ENCODE peak calls at places on chromosome 7, in seven cellular contexts. L is mesenchymal stem cell, C is Peyer's patch, E is transverse colon, K is HepG2, D is stomach, F is prostate gland. H is an unnamed sample.

GRCh38 chr7:46134385-46134784 is 213.3 kb upstream of the IGFBP3 start:
- DNase-seq in L (no peak), C (no peak), E (no peak), K (no peak), D (no peak), F (no peak), H (no peak)

GRCh38 chr7:110590415-110590814 is 500.5 kb upstream of the LRRN3 start:
- DNase-seq in L (no peak), C (no peak), E (no peak), K (no peak), D (no peak), F (no peak), H (no peak)

GRCh38 chr7:75819711-75820110 is 6.1 kb upstream of the CCL24 start:
- DNase-seq in L (no peak), C (no peak), E (peak; percentile 26), K (no peak), D (no peak), F (no peak), H (no peak)

GRCh38 chr7:36155811-36156361 is 2.8 kb downstream of the EEPD1 start:
- DNase-seq in L (peak; percentile 6), C (no peak), E (peak; percentile 47), K (no peak), D (peak; percentile 67), F (peak; percentile 43), H (peak; percentile 34)

GRCh38 chr7:132773527-132773956 is 197.3 kb upstream of the PLXNA4 start:
- DNase-seq in L (no peak), C (no peak), E (no peak), K (no peak), D (no peak), F (no peak), H (no peak)

GRCh38 chr7:14048889-14049288 is 59.4 kb upstream of the ETV1 start:
- DNase-seq in L (peak; percentile 1), C (no peak), E (no peak), K (no peak), D (no peak), F (no peak), H (no peak)

GRCh38 chr7:41046221-41046761 is 656.6 kb downstream of the INHBA start:
- DNase-seq in L (peak; percentile 70), C (no peak), E (no peak), K (no peak), D (no peak), F (no peak), H (no peak)

GRCh38 chr7:134645935-134646334 is 718 bp upstream of the BPGM start:
- DNase-seq in L (peak; percentile 59), C (no peak), E (no peak), K (no peak), D (no peak), F (no peak), H (peak; percentile 31)

GRCh38 chr7:35797311-35797710 is 3.5 kb upstream of the SEPTIN7 start:
- DNase-seq in L (no peak), C (no peak), E (no peak), K (no peak), D (no peak), F (no peak), H (no peak)

GRCh38 chr7:10257438-10257837 is 716.2 kb upstream of the PHF14 start:
- DNase-seq in L (no peak), C (no peak), E (no peak), K (no peak), D (no peak), F (no peak), H (no peak)

GRCh38 chr7:113890326-113891030 is 28.3 kb downstream of the PPP1R3A start:
- DNase-seq in L (no peak), C (no peak), E (no peak), K (no peak), D (no peak), F (no peak), H (no peak)

GRCh38 chr7:153638821-153639435 is 413.3 kb upstream of the DPP6 start:
- DNase-seq in L (no peak), C (no peak), E (no peak), K (no peak), D (no peak), F (no peak), H (no peak)

GRCh38 chr7:5139998-5140397 is 50.0 kb upstream of the WIPI2 start:
- DNase-seq in L (peak; percentile 5), C (no peak), E (peak; percentile 33), K (peak; percentile 32), D (peak; percentile 42), F (no peak), H (peak; percentile 21)

GRCh38 chr7:5550385-5550784 is 126.8 kb upstream of the TNRC18 start:
- DNase-seq in L (no peak), C (no peak), E (no peak), K (no peak), D (no peak), F (no peak), H (no peak)

GRCh38 chr7:51354897-51355296 is 38.3 kb upstream of the COBL start:
- DNase-seq in L (no peak), C (no peak), E (no peak), K (no peak), D (no peak), F (no peak), H (no peak)

GRCh38 chr7:28296571-28297483 is 115.5 kb upstream of the CREB5 start:
- DNase-seq in L (peak; percentile 22), C (no peak), E (peak; percentile 27), K (no peak), D (no peak), F (no peak), H (peak; percentile 57)

GRCh38 chr7:33250421-33250827 is 121.1 kb downstream of the BBS9 start:
- DNase-seq in L (peak; percentile 6), C (no peak), E (no peak), K (no peak), D (no peak), F (no peak), H (no peak)

GRCh38 chr7:80783688-80784327 is 135.0 kb downstream of the SEMA3C start:
- DNase-seq in L (no peak), C (no peak), E (no peak), K (no peak), D (no peak), F (no peak), H (no peak)

GRCh38 chr7:134212576-134213546 is 85.7 kb downstream of the LRGUK start:
- DNase-seq in L (peak; percentile 25), C (no peak), E (no peak), K (no peak), D (no peak), F (no peak), H (no peak)

GRCh38 chr7:69256634-69257081 is 341.6 kb upstream of the AUTS2 start:
- DNase-seq in L (no peak), C (peak; percentile 49), E (peak; percentile 29), K (no peak), D (peak; percentile 27), F (no peak), H (no peak)

GRCh38 chr7:86667732-86668131 is 24.0 kb downstream of the GRM3 start:
- DNase-seq in L (no peak), C (no peak), E (no peak), K (no peak), D (no peak), F (no peak), H (no peak)

GRCh38 chr7:98674881-98675280 is 57.8 kb downstream of the NPTX2 start:
- DNase-seq in L (no peak), C (no peak), E (no peak), K (no peak), D (no peak), F (no peak), H (no peak)

GRCh38 chr7:71612011-71612410 is 480.1 kb downstream of the GALNT17 start:
- DNase-seq in L (no peak), C (no peak), E (no peak), K (no peak), D (no peak), F (no peak), H (no peak)
- H3K4me1 ChIP-seq in L (no peaks in the 10 kb centered on the region), C (no peaks in the 10 kb centered on the region), E (no peaks in the 10 kb centered on the region), K (no peaks in the 10 kb centered on the region), D (peaks cover 18% of the 10 kb centered on the region), F (no peaks in the 10 kb centered on the region), H (no peaks in the 10 kb centered on the region)

GRCh38 chr7:92682324-92682723 is 92.1 kb upstream of the FAM133B start:
- DNase-seq in L (no peak), C (no peak), E (peak; percentile 30), K (peak; percentile 41), D (no peak), F (no peak), H (no peak)

GRCh38 chr7:92681633-92682032 is 91.4 kb upstream of the FAM133B start:
- DNase-seq in L (no peak), C (no peak), E (no peak), K (no peak), D (no peak), F (no peak), H (no peak)

GRCh38 chr7:92682767-92683539 is 92.8 kb upstream of the FAM133B start:
- DNase-seq in L (no peak), C (no peak), E (no peak), K (peak; percentile 90), D (no peak), F (no peak), H (no peak)

GRCh38 chr7:92684274-92684673 is 94.1 kb upstream of the FAM133B start:
- DNase-seq in L (no peak), C (no peak), E (no peak), K (no peak), D (no peak), F (no peak), H (no peak)

GRCh38 chr7:92685146-92686042 is 95.2 kb upstream of the FAM133B start:
- DNase-seq in L (no peak), C (no peak), E (no peak), K (no peak), D (no peak), F (no peak), H (no peak)
- H3K4me1 ChIP-seq in L (peaks cover 1% of the 10 kb centered on the region), C (peaks cover 28% of the 10 kb centered on the region), E (peaks cover 27% of the 10 kb centered on the region), K (peaks cover 55% of the 10 kb centered on the region), D (peaks cover 37% of the 10 kb centered on the region), F (no peaks in the 10 kb centered on the region), H (peaks cover 29% of the 10 kb centered on the region)

DNA sequence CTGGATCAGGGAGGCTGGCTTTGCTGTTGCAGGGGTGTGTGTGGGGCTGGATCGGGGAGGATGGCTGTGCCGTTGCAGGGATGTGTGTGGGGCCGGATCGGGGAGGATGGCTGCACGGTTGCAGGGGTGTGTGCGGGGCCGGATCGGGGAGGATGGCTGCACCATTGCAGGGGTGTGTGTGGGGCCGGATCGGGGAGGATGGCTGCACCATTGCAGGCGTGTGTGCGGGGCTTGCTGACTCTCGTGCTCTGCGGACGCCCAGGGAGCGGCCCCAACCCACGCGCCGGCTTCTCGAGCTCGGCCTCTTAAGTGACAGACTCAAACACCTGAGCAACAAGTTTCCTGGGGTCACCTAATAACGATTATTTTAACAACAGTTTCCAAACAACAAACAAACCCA is 518.2 kb downstream of the DNAJB6 start:
- DNase-seq in L (no peak), C (no peak), E (no peak), K (no peak), D (no peak), F (no peak), H (no peak)
- H3K4me1 ChIP-seq in L (no peaks in the 10 kb centered on the region), C (peaks cover 3% of the 10 kb centered on the region), E (peaks cover 4% of the 10 kb centered on the region), K (peaks cover 31% of the 10 kb centered on the region), D (peaks cover 20% of the 10 kb centered on the region), F (no peaks in the 10 kb centered on the region), H (no peaks in the 10 kb centered on the region)

DNA sequence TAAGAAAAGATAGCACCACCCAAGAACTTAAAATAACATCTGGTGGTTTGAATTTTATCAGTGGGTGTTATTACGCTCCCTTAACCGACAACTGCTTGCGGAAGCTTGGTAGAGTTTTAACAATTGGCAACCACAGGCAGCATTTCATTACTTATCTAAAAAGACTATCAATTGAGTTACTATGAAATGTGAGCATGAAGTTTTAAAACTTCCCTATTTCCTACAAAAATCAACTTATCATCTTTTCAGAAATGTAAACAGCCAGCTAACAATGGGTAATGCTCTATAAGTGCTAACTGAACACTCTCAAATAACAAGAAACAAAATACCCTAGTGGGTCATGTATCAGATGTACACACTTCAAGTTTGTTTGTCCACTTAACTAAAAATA is 68.8 kb downstream of the OSBPL3 start:
- DNase-seq in L (no peak), C (no peak), E (no peak), K (no peak), D (no peak), F (no peak), H (no peak)
- H3K4me1 ChIP-seq in L (peaks cover 10% of the 10 kb centered on the region), C (peaks cover 10% of the 10 kb centered on the region), E (no peaks in the 10 kb centered on the region), K (peaks cover 18% of the 10 kb centered on the region), D (peaks cover 49% of the 10 kb centered on the region), F (no peaks in the 10 kb centered on the region), H (no peaks in the 10 kb centered on the region)